ENCODE peak calls at places on chromosomes 6 and 20, in six cellular contexts. B is AG09319, M is WTC11, Q is GM20000, I is GM12865, A is chondrocyte. H is an unnamed sample.

GRCh38 chr20:24651171-24651972 is 181.9 kb downstream of the SYNDIG1 start:
- DNase-seq in B (peak), M (no peak), Q (no peak), I (no peak), A (peak), H (no peak)

GRCh38 chr6:7467007-7467897 is 74.2 kb upstream of the DSP start:
- DNase-seq in B (no peak), M (no peak), Q (no peak), I (no peak), A (no peak), H (no peak)

GRCh38 chr6:137811121-137811911 is 55.7 kb upstream of the TNFAIP3 start:
- DNase-seq in B (peak), M (no peak), Q (peak), I (peak), A (no peak), H (peak)

GRCh38 chr20:21640556-21640955 is 64.9 kb upstream of the PAX1 start:
- DNase-seq in B (no peak), M (peak), Q (no peak), I (peak), A (no peak), H (no peak)

GRCh38 chr6:163175301-163175700 is 239.2 kb upstream of the QKI start:
- DNase-seq in B (no peak), M (no peak), Q (no peak), I (no peak), A (no peak), H (no peak)

GRCh38 chr6:7216941-7217621 is 95.9 kb downstream of the SSR1 start:
- DNase-seq in B (no peak), M (no peak), Q (no peak), I (no peak), A (no peak), H (no peak)

GRCh38 chr20:17721802-17722486 is 22.2 kb downstream of the BANF2 start:
- DNase-seq in B (no peak), M (no peak), Q (no peak), I (no peak), A (peak), H (no peak)

GRCh38 chr6:30364591-30364990 is 19.6 kb downstream of the RPP21 start:
- DNase-seq in B (no peak), M (peak), Q (no peak), I (peak), A (no peak), H (no peak)

GRCh38 chr20:34970193-34971037 is 14.7 kb downstream of the MYH7B start:
- DNase-seq in B (no peak), M (no peak), Q (no peak), I (no peak), A (no peak), H (no peak)

GRCh38 chr6:33430991-33431879 is 11.4 kb downstream of the SYNGAP1 start:
- DNase-seq in B (no peak), M (peak), Q (peak), I (peak), A (no peak), H (no peak)

GRCh38 chr6:14826456-14826855 is 419.4 kb upstream of the JARID2 start:
- DNase-seq in B (no peak), M (no peak), Q (no peak), I (no peak), A (no peak), H (no peak)

GRCh38 chr6:134198093-134198492 is 119.8 kb downstream of the SGK1 start:
- DNase-seq in B (no peak), M (no peak), Q (no peak), I (no peak), A (no peak), H (no peak)

GRCh38 chr6:35728663-35729348 is 8.0 kb upstream of the ARMC12 start:
- DNase-seq in B (no peak), M (no peak), Q (no peak), I (no peak), A (no peak), H (no peak)

GRCh38 chr20:23404196-23404595 is 17.1 kb downstream of the NAPB start:
- DNase-seq in B (no peak), M (no peak), Q (no peak), I (no peak), A (no peak), H (no peak)

GRCh38 chr6:161228911-161229591 is 44.8 kb downstream of the AGPAT4 start:
- DNase-seq in B (no peak), M (no peak), Q (peak), I (peak), A (no peak), H (peak)

GRCh38 chr6:166904101-166904746 is 52.1 kb downstream of the RNASET2 start:
- DNase-seq in B (no peak), M (no peak), Q (peak), I (peak), A (no peak), H (no peak)

GRCh38 chr20:31679357-31680285 is 41.9 kb downstream of the COX4I2 start:
- DNase-seq in B (no peak), M (no peak), Q (no peak), I (no peak), A (no peak), H (no peak)

GRCh38 chr20:32050851-32051556 is 1.0 kb upstream of the HCK start:
- DNase-seq in B (no peak), M (peak), Q (peak), I (peak), A (no peak), H (peak)

GRCh38 chr6:85923013-85923430 is 280.3 kb upstream of the SYNCRIP start:
- DNase-seq in B (no peak), M (peak), Q (peak), I (peak), A (no peak), H (no peak)

GRCh38 chr6:84546427-84546914 is 217.9 kb downstream of the TBX18 start:
- DNase-seq in B (no peak), M (no peak), Q (no peak), I (no peak), A (no peak), H (no peak)

GRCh38 chr20:53003420-53003819 is 31.3 kb downstream of the TSHZ2 start:
- DNase-seq in B (no peak), M (no peak), Q (no peak), I (no peak), A (no peak), H (no peak)

GRCh38 chr6:84362180-84362821 is 134.9 kb upstream of the CEP162 start:
- DNase-seq in B (no peak), M (no peak), Q (no peak), I (no peak), A (no peak), H (no peak)

GRCh38 chr6:143594647-143595046 is 83.1 kb upstream of the PHACTR2 start:
- DNase-seq in B (no peak), M (no peak), Q (no peak), I (no peak), A (no peak), H (no peak)

GRCh38 chr6:143595256-143596036 is 82.3 kb upstream of the PHACTR2 start:
- DNase-seq in B (no peak), M (no peak), Q (no peak), I (no peak), A (no peak), H (no peak)

GRCh38 chr6:143589162-143589561 is 77.6 kb upstream of the FUCA2 start:
- DNase-seq in B (no peak), M (no peak), Q (no peak), I (no peak), A (no peak), H (no peak)

GRCh38 chr6:143591441-143591840 is 79.9 kb upstream of the FUCA2 start:
- DNase-seq in B (no peak), M (no peak), Q (no peak), I (no peak), A (no peak), H (no peak)

DNA sequence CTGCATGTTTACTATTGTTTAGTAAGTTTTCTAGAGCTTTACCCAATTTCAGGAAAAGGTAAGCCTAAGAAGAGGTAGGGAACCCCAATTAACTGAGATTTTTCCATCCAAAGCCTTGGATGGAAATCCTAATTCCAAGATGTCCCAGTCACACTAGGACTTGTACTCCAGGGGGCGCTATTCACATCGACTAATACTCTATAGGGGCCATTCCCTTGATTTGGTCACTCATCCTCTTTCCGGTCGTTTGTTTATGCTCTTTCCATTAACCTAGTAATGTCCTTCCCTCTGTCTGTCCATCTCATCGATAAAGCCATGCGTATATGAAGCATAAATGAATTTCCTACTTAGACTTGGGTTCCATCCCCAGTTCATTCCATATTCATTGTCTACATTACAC is 80.8 kb upstream of the FUCA2 start:
- DNase-seq in B (no peak), M (peak), Q (no peak), I (no peak), A (no peak), H (no peak)
- TF ChIP-seq CTCF in B (no peak), M (peak), Q (no peak), I (peak), A (peak), H (peak)

GRCh38 chr6:147285087-147285855 is 81.1 kb downstream of the STXBP5 start:
- DNase-seq in B (no peak), M (no peak), Q (peak), I (peak), A (no peak), H (no peak)
- TF ChIP-seq CTCF in B (peak), M (no peak), Q (no peak), I (peak), A (peak), H (peak)

GRCh38 chr20:57083072-57083471 is 183.4 kb downstream of the BMP7 start:
- DNase-seq in B (no peak), M (no peak), Q (no peak), I (no peak), A (peak), H (no peak)

GRCh38 chr20:57078101-57078500 is 188.3 kb downstream of the BMP7 start:
- DNase-seq in B (no peak), M (no peak), Q (no peak), I (no peak), A (no peak), H (no peak)

GRCh38 chr20:57079016-57080005 is 187.1 kb downstream of the BMP7 start:
- DNase-seq in B (no peak), M (no peak), Q (no peak), I (no peak), A (no peak), H (no peak)

GRCh38 chr20:57082546-57082945 is 183.9 kb downstream of the BMP7 start:
- DNase-seq in B (no peak), M (no peak), Q (no peak), I (no peak), A (peak), H (no peak)

DNA sequence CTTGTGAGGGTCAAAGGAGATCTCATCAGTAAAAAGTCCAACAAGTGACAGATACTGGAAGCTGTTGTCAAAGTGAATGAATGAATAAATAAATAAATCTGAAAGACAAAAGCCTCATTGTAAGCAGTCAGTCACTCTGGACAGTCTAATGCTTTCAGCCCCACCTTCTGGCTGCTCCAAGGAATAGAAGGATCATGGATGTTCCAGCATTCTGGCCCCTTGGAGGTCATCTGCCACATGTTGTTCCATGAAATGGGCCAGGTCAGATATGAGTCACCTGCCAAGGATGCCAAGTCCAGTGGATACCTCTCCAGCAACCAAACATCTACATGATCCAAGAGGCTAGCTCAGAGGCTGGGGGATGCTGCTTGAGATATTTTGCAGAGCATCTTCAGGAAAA is 185.6 kb downstream of the BMP7 start:
- DNase-seq in B (no peak), M (no peak), Q (no peak), I (no peak), A (no peak), H (no peak)
- TF ChIP-seq CTCF in B (peak), M (no peak), Q (no peak), I (no peak), A (peak), H (no peak)

DNA sequence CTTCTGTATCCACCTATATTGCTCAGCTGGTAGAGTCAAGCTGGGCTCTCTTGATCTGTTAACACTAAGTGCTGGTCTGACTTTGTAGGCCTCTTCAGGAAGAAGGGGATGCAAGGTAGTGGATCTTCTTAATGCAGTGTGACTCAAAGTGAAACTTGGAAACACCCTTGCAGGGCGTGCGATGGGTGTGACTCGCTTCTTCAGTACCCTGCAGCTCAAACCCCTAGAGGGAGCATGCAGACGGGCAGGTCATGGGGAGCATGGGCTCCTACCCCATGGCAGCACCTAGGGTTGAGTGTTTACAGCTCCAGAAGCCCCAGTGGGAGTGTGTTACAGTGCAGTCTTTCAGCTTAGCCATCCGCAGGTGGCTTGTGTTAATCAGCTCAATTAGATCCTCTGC is 757 bp upstream of the SAMD3 start:
- DNase-seq in B (no peak), M (no peak), Q (peak), I (peak), A (no peak), H (no peak)
- TF ChIP-seq CTCF in B (no peak), M (no peak), Q (no peak), I (peak), A (no peak), H (no peak)

DNA sequence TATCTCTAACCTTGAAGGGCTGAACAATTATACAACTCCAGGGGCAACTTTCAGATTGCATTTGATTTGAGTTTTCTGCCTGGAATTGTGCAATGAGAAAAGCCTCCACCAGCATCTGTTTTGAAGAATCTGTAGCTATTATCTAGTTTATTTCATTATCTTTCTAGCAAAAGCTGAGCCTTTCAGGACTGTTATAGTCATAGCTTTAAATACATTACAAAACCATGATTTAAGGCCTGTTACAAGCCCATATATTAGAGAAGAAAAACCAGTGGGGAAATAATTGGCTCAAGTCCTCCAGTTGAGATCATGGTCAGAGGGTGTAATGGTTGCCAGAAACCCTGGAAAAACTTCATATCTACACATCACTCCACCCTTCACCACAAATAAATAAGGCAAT is 676.2 kb downstream of the HDGFL1 start:
- DNase-seq in B (peak), M (no peak), Q (no peak), I (no peak), A (no peak), H (no peak)
- TF ChIP-seq CTCF in B (no peak), M (no peak), Q (no peak), I (no peak), A (no peak), H (no peak)

DNA sequence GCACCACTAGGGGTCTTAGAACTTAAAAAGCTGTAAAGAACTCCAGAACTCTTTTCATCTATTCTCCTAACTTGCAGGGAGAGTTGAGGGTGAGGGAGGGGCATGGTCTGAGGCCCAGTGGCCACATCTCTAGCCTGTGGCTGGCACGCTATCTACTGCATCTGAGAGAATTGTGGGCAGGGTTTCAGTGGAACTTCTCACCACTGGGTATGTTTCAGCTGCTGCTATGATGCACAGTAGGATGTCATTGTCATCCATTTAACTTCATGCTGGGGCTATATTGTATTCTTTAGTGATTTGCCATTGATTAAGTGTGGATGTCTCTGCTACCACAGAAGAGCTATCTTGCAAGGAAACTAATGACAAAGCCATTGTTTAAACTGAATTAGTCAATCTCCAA is 4.5 kb downstream of the TMEM14A start:
- DNase-seq in B (no peak), M (no peak), Q (no peak), I (no peak), A (no peak), H (no peak)
- TF ChIP-seq CTCF in B (no peak), M (no peak), Q (no peak), I (no peak), A (no peak), H (no peak)

DNA sequence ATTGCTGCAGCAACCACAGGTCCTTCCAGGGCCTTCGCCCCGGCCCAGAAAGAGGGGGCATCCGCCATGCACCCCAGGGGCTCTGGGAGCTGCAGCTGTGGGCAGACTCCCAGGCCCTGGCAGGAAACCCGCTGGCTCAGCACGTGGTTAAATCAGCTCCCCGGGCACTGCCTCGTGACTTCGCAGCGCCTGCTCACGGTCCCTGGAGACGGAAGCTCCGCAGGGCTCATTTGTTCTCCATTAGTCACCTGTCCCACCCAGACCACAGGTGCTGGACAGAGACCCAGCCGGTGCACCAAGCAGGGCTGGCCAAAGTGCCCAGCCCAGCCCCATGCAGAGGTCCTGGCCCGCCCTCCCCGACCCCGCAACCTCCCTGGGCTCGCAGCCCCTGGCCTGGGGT is 14.7 kb downstream of the KCNQ2 start:
- DNase-seq in B (no peak), M (no peak), Q (no peak), I (no peak), A (no peak), H (no peak)
- TF ChIP-seq CTCF in B (no peak), M (no peak), Q (no peak), I (no peak), A (no peak), H (no peak)

DNA sequence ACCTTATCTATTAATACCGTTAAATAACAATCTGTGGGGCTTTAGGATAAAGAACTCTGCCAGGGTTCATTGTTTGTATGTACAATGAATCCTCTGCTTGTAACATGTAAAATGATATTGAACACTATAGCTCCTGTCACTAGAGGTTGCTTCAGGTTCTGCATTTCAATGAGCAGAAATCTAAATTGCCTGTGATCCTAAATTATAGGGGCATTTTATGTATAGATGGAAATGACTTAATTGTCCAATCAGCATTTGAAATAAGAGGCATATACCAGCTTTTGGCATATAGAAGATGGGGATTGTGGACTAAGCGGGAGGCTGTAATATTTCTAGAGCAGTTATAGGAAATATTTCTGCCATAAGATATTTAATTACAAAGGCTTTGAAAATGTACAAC is 2.0 kb downstream of the NCOA3 start:
- DNase-seq in B (no peak), M (no peak), Q (no peak), I (peak), A (no peak), H (no peak)
- TF ChIP-seq CTCF in B (no peak), M (no peak), Q (no peak), I (no peak), A (no peak), H (no peak)

DNA sequence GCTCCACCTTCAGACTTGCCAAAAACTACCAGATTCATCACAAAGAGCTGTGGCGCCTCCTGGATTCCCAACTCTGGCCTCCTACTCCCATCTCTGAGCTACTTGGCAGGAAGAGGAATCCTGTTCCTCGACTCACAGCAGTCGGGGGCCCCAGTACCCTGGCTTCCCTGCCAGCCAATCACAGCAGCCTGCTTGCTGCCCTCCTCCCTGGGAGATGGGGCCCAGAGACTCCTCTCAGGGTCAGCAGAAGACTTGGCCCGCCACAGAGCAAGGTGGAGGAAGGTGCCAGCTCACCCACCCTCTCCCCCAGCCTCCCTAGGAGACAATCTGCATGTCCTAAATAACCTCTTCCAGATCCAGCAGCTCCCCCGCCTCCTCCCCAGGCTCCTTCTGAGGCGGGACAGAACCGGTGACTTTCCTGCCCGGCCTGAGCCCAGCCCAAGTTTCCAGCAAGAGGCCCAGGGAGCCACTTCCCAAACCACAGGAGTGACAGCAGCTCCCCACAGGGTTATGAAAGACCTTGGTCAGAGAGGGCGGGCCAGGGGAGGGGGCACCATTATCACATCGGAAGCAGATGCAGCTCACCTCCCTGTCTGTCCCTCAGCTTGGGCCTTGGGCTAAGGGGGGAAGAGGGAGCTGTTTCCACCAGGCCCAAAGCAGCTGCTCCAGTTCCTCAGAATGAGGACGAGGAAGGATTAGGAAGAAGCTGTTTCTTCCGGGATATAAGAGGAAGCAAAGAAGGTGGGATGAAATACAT is 2.3 kb downstream of the CCND3 start:
- DNase-seq in B (no peak), M (peak), Q (no peak), I (no peak), A (no peak), H (peak)
- TF ChIP-seq CTCF in B (no peak), M (no peak), Q (no peak), I (no peak), A (no peak), H (no peak)

GRCh38 chr6:44245912-44246662 is 814 bp upstream of the HSP90AB1 start:
- DNase-seq in B (peak), M (peak), Q (peak), I (peak), A (peak), H (peak)
- TF ChIP-seq CTCF in B (peak), M (no peak), Q (peak), I (peak), A (peak), H (no peak)

H was measured in CD14-positive monocyte.